ENCODE peak calls at places on chromosomes 6 and 20, in six cellular contexts. E is right cardiac atrium; V is body of pancreas; I is left lung; K is activated T-cell treated with anti-CD3 and anti-CD28 coated beads, Interleukin-2, amount 50 U/mL, for 4 hours; B is gastroesophageal sphincter. U is an unnamed sample.

GRCh38 chr6:158767714-158768113 is 51.5 kb downstream of the EZR start:
- ATAC-seq in E (no peak), V (no peak), I (peak), K (no peak), B (no peak), U (no peak)

GRCh38 chr6:48111143-48111506 is at the start of gene PTCHD4:
- ATAC-seq in E (no peak), V (no peak), I (peak), K (no peak), B (no peak), U (no peak)

GRCh38 chr6:168526841-168527281 is 85.9 kb downstream of the SMOC2 start:
- ATAC-seq in E (peak), V (peak), I (peak), K (no peak), B (peak), U (no peak)

GRCh38 chr20:33561981-33562601 is 72.2 kb downstream of the CBFA2T2 start:
- ATAC-seq in E (peak), V (peak), I (peak), K (no peak), B (peak), U (no peak)

GRCh38 chr6:11146117-11146826 is 34.7 kb upstream of the ERVFRD-1 start:
- ATAC-seq in E (no peak), V (no peak), I (no peak), K (no peak), B (no peak), U (no peak)

GRCh38 chr6:27188885-27189418 is 58.5 kb upstream of the PRSS16 start:
- ATAC-seq in E (peak), V (peak), I (peak), K (peak), B (peak), U (peak)

GRCh38 chr6:73511796-73512195 is 9.0 kb downstream of the EEF1A1 start:
- ATAC-seq in E (no peak), V (no peak), I (no peak), K (no peak), B (no peak), U (no peak)

GRCh38 chr6:1940381-1940780 is 305.0 kb downstream of the GMDS start:
- ATAC-seq in E (no peak), V (no peak), I (no peak), K (no peak), B (no peak), U (no peak)

GRCh38 chr6:143878272-143878760 is 14.0 kb downstream of the ZC2HC1B start:
- ATAC-seq in E (no peak), V (no peak), I (no peak), K (no peak), B (no peak), U (no peak)

GRCh38 chr6:119966484-119966883 is 616.9 kb upstream of the MAN1A1 start:
- ATAC-seq in E (no peak), V (no peak), I (no peak), K (no peak), B (no peak), U (no peak)

GRCh38 chr20:14706555-14706954 is 369.1 kb upstream of the FLRT3 start:
- ATAC-seq in E (no peak), V (no peak), I (no peak), K (no peak), B (no peak), U (no peak)

GRCh38 chr6:47203266-47203967 is 106.3 kb downstream of the TNFRSF21 start:
- ATAC-seq in E (no peak), V (no peak), I (no peak), K (peak), B (no peak), U (peak)

GRCh38 chr20:8339313-8339712 is 207.2 kb downstream of the PLCB1 start:
- ATAC-seq in E (no peak), V (no peak), I (no peak), K (no peak), B (no peak), U (no peak)

GRCh38 chr6:168372871-168373270 is 53.3 kb upstream of the DACT2 start:
- ATAC-seq in E (no peak), V (no peak), I (no peak), K (no peak), B (no peak), U (no peak)

GRCh38 chr20:58659841-58660240 is 8.8 kb downstream of the STX16 start:
- ATAC-seq in E (no peak), V (no peak), I (no peak), K (no peak), B (no peak), U (peak)

GRCh38 chr6:20708367-20709124 is 174.3 kb downstream of the CDKAL1 start:
- ATAC-seq in E (no peak), V (no peak), I (peak), K (peak), B (no peak), U (peak)

GRCh38 chr6:87661503-87661902 is 40.5 kb downstream of the AKIRIN2 start:
- ATAC-seq in E (peak), V (no peak), I (no peak), K (no peak), B (no peak), U (no peak)

GRCh38 chr20:47320990-47321805 is 35.3 kb downstream of the ZMYND8 start:
- ATAC-seq in E (no peak), V (peak), I (no peak), K (no peak), B (no peak), U (no peak)

U was measured in activated T-helper 17 cell treated with anti-CD3 and anti-CD28 coated beads, Interleukin-2, amount 50 U/mL, for 72 hours.